ENCODE peak calls at places on chromosomes 6 and 20, in eight cellular contexts. U is CD8-positive, alpha-beta memory T cell; M is mammary epithelial cell; A is breast epithelium; C is heart left ventricle; K is GM06990; D is NT2/D1; E is stomach. Q is an unnamed sample. For H3K36me3, the result is how much of the 10 kb centered on the place peaks cover.

GRCh38 chr20:50572922-50573777 is 63.0 kb downstream of the PTPN1 start:
- DNase-seq in U (no peak), M (no peak), A (no peak), C (peak), K (no peak), D (no peak), E (no peak), Q (no peak)

GRCh38 chr20:48965189-48965910 is 43.8 kb downstream of the ARFGEF2 start:
- DNase-seq in U (no peak), M (no peak), A (no peak), C (no peak), K (no peak), D (no peak), E (no peak), Q (no peak)

GRCh38 chr20:32252189-32252588 is 25.3 kb upstream of the KIF3B start:
- DNase-seq in U (peak), M (no peak), A (no peak), C (no peak), K (no peak), D (no peak), E (no peak), Q (no peak)

GRCh38 chr6:21748343-21749063 is 155.0 kb downstream of the SOX4 start:
- DNase-seq in U (no peak), M (peak), A (no peak), C (no peak), K (no peak), D (no peak), E (no peak), Q (no peak)

GRCh38 chr20:4108495-4109306 is 93.3 kb upstream of the RNF24 start:
- DNase-seq in U (peak), M (peak), A (peak), C (peak), K (no peak), D (peak), E (peak), Q (no peak)

GRCh38 chr6:151869345-151869744 is 61.9 kb downstream of the ESR1 start:
- DNase-seq in U (no peak), M (peak), A (no peak), C (no peak), K (no peak), D (no peak), E (no peak), Q (no peak)

GRCh38 chr20:18001131-18001921 is 32.5 kb downstream of the MGME1 start:
- DNase-seq in U (no peak), M (peak), A (peak), C (peak), K (no peak), D (no peak), E (peak), Q (no peak)

GRCh38 chr20:22928679-22929078 is 106.4 kb upstream of the SSTR4 start:
- DNase-seq in U (no peak), M (no peak), A (no peak), C (no peak), K (no peak), D (no peak), E (no peak), Q (no peak)

GRCh38 chr6:142737368-142738060 is 207.5 kb downstream of the HIVEP2 start:
- DNase-seq in U (no peak), M (no peak), A (no peak), C (no peak), K (no peak), D (no peak), E (no peak), Q (no peak)

GRCh38 chr6:17470953-17471335 is 77.5 kb downstream of the CAP2 start:
- DNase-seq in U (no peak), M (no peak), A (no peak), C (no peak), K (no peak), D (no peak), E (no peak), Q (no peak)

GRCh38 chr6:42449917-42450313 is 1.8 kb downstream of the TRERF1 start:
- DNase-seq in U (no peak), M (no peak), A (no peak), C (no peak), K (no peak), D (no peak), E (no peak), Q (no peak)

GRCh38 chr6:11538799-11539468 is 1.4 kb downstream of the TMEM170B start:
- DNase-seq in U (no peak), M (no peak), A (no peak), C (no peak), K (no peak), D (no peak), E (no peak), Q (no peak)

GRCh38 chr6:85362652-85363310 is 87.1 kb upstream of the NT5E start:
- DNase-seq in U (no peak), M (no peak), A (no peak), C (no peak), K (no peak), D (no peak), E (no peak), Q (no peak)

GRCh38 chr6:99297006-99297405 is 52.5 kb downstream of the FAXC start:
- DNase-seq in U (no peak), M (no peak), A (no peak), C (no peak), K (no peak), D (no peak), E (no peak), Q (no peak)

GRCh38 chr20:38725959-38726848 is 1.9 kb downstream of the SLC32A1 start:
- DNase-seq in U (peak), M (no peak), A (no peak), C (no peak), K (peak), D (peak), E (peak), Q (no peak)

GRCh38 chr20:1499528-1500420 is 8.6 kb upstream of the SIRPB2 start:
- DNase-seq in U (no peak), M (peak), A (peak), C (no peak), K (no peak), D (no peak), E (no peak), Q (no peak)

GRCh38 chr6:39923394-39923793 is 10.9 kb downstream of the MOCS1 start:
- DNase-seq in U (no peak), M (peak), A (peak), C (no peak), K (no peak), D (no peak), E (peak), Q (no peak)

GRCh38 chr6:56450882-56451739 is 191.6 kb downstream of the DST start:
- DNase-seq in U (no peak), M (no peak), A (no peak), C (peak), K (no peak), D (no peak), E (peak), Q (no peak)

GRCh38 chr20:13419445-13419844 is 198.4 kb downstream of the ISM1 start:
- DNase-seq in U (no peak), M (no peak), A (no peak), C (no peak), K (no peak), D (no peak), E (no peak), Q (no peak)

GRCh38 chr6:167788531-167788903 is 38.2 kb upstream of the AFDN start:
- DNase-seq in U (no peak), M (no peak), A (no peak), C (no peak), K (no peak), D (no peak), E (no peak), Q (no peak)

GRCh38 chr6:110816110-110816409 is 791 bp upstream of the CDK19 start:
- DNase-seq in U (no peak), M (no peak), A (no peak), C (no peak), K (no peak), D (no peak), E (no peak), Q (no peak)

GRCh38 chr6:144955853-144956252 is 670.7 kb downstream of the UTRN start:
- DNase-seq in U (no peak), M (peak), A (no peak), C (no peak), K (no peak), D (no peak), E (no peak), Q (no peak)

GRCh38 chr6:132506869-132507813 is 5.8 kb downstream of the STX7 start:
- DNase-seq in U (no peak), M (peak), A (no peak), C (no peak), K (no peak), D (no peak), E (no peak), Q (no peak)

GRCh38 chr6:21593927-21594421 is 423 bp downstream of the SOX4 start:
- DNase-seq in U (no peak), M (no peak), A (peak), C (peak), K (no peak), D (no peak), E (peak), Q (no peak)

GRCh38 chr6:52909131-52909530 is 367 bp downstream of the GSTA3 start:
- DNase-seq in U (no peak), M (no peak), A (no peak), C (no peak), K (no peak), D (no peak), E (no peak), Q (no peak)

GRCh38 chr20:50464026-50464724 is 46.0 kb upstream of the PTPN1 start:
- DNase-seq in U (peak), M (peak), A (peak), C (peak), K (peak), D (peak), E (peak), Q (no peak)

GRCh38 chr20:17536944-17537444 is 5.8 kb upstream of the BFSP1 start:
- DNase-seq in U (peak), M (peak), A (peak), C (peak), K (peak), D (peak), E (peak), Q (no peak)

GRCh38 chr20:24199493-24199892 is 210.9 kb upstream of the GGTLC1 start:
- DNase-seq in U (no peak), M (no peak), A (no peak), C (no peak), K (no peak), D (no peak), E (no peak), Q (no peak)

DNA sequence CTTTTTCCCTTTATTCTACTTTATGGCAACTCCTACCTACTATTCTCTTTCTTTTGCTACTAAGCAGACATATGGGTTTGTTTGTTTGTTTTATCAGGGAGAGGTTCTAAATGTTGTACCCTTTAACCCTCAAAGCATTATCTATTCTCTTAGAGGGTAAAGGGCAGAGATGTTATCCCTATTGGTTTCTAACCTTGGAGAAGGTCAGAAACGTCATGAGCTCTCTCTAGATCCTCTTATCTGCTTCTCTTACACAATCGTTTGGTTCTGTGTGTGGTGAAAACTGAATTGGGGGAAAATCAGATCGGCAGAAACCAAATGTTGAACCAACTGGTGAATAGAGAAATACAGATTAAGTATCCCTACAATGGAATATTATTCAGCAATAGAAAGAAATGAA is 6.4 kb upstream of the MPC1 start:
- DNase-seq in U (no peak), M (no peak), A (no peak), C (no peak), K (no peak), D (no peak), E (no peak), Q (no peak)
- H3K36me3 ChIP-seq in U (under half), M (under half), A (under half), C (under half), K (under half), D (under half), E (under half), Q (under half)

GRCh38 chr6:43919774-43920173 is 149.8 kb downstream of the VEGFA start:
- DNase-seq in U (no peak), M (no peak), A (no peak), C (no peak), K (no peak), D (no peak), E (no peak), Q (no peak)
- H3K4me3 ChIP-seq in U (no peak), M (no peak), A (no peak), C (no peak), K (no peak), D (no peak), E (no peak), Q (no peak)

GRCh38 chr20:36243726-36244125 is 7.4 kb downstream of the AAR2 start:
- DNase-seq in U (no peak), M (no peak), A (no peak), C (no peak), K (no peak), D (no peak), E (no peak), Q (no peak)

GRCh38 chr20:36240076-36240475 is 3.8 kb downstream of the AAR2 start:
- DNase-seq in U (no peak), M (no peak), A (no peak), C (no peak), K (no peak), D (no peak), E (no peak), Q (no peak)

GRCh38 chr20:36238760-36239159 is 2.5 kb downstream of the AAR2 start:
- DNase-seq in U (no peak), M (no peak), A (no peak), C (no peak), K (no peak), D (no peak), E (no peak), Q (no peak)

GRCh38 chr20:36238153-36238552 is 1.9 kb downstream of the AAR2 start:
- DNase-seq in U (no peak), M (no peak), A (no peak), C (no peak), K (no peak), D (no peak), E (no peak), Q (no peak)

DNA sequence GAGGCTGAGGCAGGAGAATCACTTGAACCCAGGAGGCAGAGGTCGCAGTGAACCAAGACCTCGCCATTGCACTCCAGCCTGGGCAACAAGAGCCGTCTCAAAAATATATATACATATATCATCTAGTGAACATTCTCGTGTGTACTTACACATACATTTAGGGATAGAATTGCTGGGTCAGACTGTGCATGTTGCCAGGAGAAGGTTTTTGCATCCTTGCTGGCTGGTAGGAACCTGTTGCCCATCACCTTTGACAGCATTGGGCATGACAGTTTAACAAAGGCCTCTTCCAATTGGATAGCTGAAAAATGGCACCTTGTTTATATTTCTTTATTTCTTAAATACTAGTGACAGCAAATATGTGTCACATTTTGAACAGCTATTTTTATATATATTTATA is 5.4 kb downstream of the AAR2 start:
- DNase-seq in U (no peak), M (no peak), A (no peak), C (no peak), K (no peak), D (no peak), E (no peak), Q (no peak)
- H3K36me3 ChIP-seq in U (half or more), M (under half), A (under half), C (half or more), K (under half), D (half or more), E (half or more), Q (under half)

GRCh38 chr20:10349118-10349517 is 84.9 kb downstream of the MKKS start:
- DNase-seq in U (no peak), M (no peak), A (no peak), C (no peak), K (no peak), D (no peak), E (no peak), Q (no peak)

GRCh38 chr20:10356628-10357027 is 77.4 kb downstream of the MKKS start:
- DNase-seq in U (no peak), M (no peak), A (no peak), C (no peak), K (no peak), D (no peak), E (no peak), Q (no peak)

GRCh38 chr20:10350188-10350842 is 83.7 kb downstream of the MKKS start:
- DNase-seq in U (no peak), M (no peak), A (no peak), C (no peak), K (peak), D (no peak), E (no peak), Q (no peak)

GRCh38 chr20:10357061-10357708 is 76.8 kb downstream of the MKKS start:
- DNase-seq in U (no peak), M (no peak), A (no peak), C (no peak), K (no peak), D (no peak), E (no peak), Q (peak)

GRCh38 chr20:10352934-10353866 is 80.8 kb downstream of the MKKS start:
- DNase-seq in U (no peak), M (no peak), A (no peak), C (no peak), K (no peak), D (no peak), E (no peak), Q (no peak)
- H3K4me3 ChIP-seq in U (no peak), M (no peak), A (no peak), C (no peak), K (no peak), D (no peak), E (no peak), Q (no peak)

GRCh38 chr6:87670707-87671106 is 31.3 kb downstream of the AKIRIN2 start:
- DNase-seq in U (no peak), M (no peak), A (no peak), C (no peak), K (no peak), D (no peak), E (no peak), Q (peak)
- H3K36me3 ChIP-seq in U (under half), M (under half), A (under half), C (half or more), K (under half), D (under half), E (half or more), Q (under half)

DNA sequence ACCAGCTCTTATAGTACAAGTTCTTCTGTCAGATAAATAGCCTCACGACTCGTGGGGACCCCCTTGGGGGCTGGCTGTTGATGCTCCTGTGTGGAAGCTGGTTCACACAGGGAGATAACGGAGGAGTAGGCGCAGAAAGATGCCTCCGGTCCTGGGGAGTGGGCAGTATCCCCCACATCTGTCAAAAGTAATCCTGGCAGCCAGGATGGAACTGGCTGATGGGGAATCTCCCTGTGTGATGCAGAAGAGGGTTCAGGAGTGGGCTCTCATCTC is 54.7 kb downstream of the NPEPL1 start:
- DNase-seq in U (no peak), M (no peak), A (no peak), C (no peak), K (no peak), D (no peak), E (no peak), Q (no peak)
- H3K4me3 ChIP-seq in U (no peak), M (no peak), A (no peak), C (no peak), K (no peak), D (no peak), E (no peak), Q (no peak)

GRCh38 chr20:43690943-43691598 is 24.2 kb downstream of the MYBL2 start:
- DNase-seq in U (no peak), M (no peak), A (no peak), C (no peak), K (no peak), D (no peak), E (no peak), Q (no peak)
- H3K36me3 ChIP-seq in U (under half), M (under half), A (under half), C (under half), K (under half), D (half or more), E (under half), Q (under half)